ENCODE peak calls at places on chromosome 7, in four cellular contexts. K is H1, R is K562, E is HepG2. X is an unnamed sample.

GRCh38 chr7:100476903-100477870 is 1.8 kb downstream of the TSC22D4 start:
- DNase-seq in K (no peak), R (no peak), E (no peak), X (peak; percentile 35)

GRCh38 chr7:92652536-92652935 is 62.3 kb upstream of the FAM133B start:
- DNase-seq in K (no peak), R (no peak), E (no peak), X (no peak)

GRCh38 chr7:132456418-132456817 is 119.9 kb downstream of the PLXNA4 start:
- DNase-seq in K (no peak), R (peak; percentile 25), E (no peak), X (no peak)

GRCh38 chr7:1741751-1742554 is 71.9 kb downstream of the ELFN1 start:
- DNase-seq in K (no peak), R (peak; percentile 85), E (no peak), X (no peak)

GRCh38 chr7:44103941-44104879 is at the start of gene AEBP1:
- DNase-seq in K (no peak), R (no peak), E (no peak), X (peak; percentile 17)

GRCh38 chr7:72751978-72752377 is 76.0 kb downstream of the TYW1B start:
- DNase-seq in K (peak; percentile 7), R (peak; percentile 39), E (no peak), X (peak; percentile 48)

GRCh38 chr7:1340031-1340430 is 107.4 kb downstream of the UNCX start:
- DNase-seq in K (no peak), R (no peak), E (no peak), X (no peak)

GRCh38 chr7:74023037-74023436 is 4.9 kb upstream of the ELN start:
- DNase-seq in K (no peak), R (peak; percentile 49), E (peak; percentile 15), X (peak; percentile 79)

GRCh38 chr7:11831727-11832495 is at the start of gene THSD7A:
- DNase-seq in K (peak; percentile 10), R (no peak), E (peak; percentile 7), X (peak; percentile 81)

GRCh38 chr7:18037609-18038008 is 10.0 kb upstream of the PRPS1L1 start:
- DNase-seq in K (no peak), R (peak; percentile 8), E (no peak), X (no peak)

GRCh38 chr7:41503438-41503837 is 199.5 kb downstream of the INHBA start:
- DNase-seq in K (no peak), R (no peak), E (no peak), X (no peak)

GRCh38 chr7:110130669-110131068 is 960.3 kb upstream of the LRRN3 start:
- DNase-seq in K (no peak), R (no peak), E (no peak), X (no peak)

GRCh38 chr7:42085531-42085930 is 151.5 kb downstream of the GLI3 start:
- DNase-seq in K (no peak), R (no peak), E (no peak), X (no peak)

GRCh38 chr7:77464589-77464988 is 48.4 kb upstream of the GSAP start:
- DNase-seq in K (no peak), R (no peak), E (no peak), X (no peak)
- H3K4me2 ChIP-seq in K (no peak overlapping the region), R (no peak overlapping the region), E (no peak overlapping the region), X (no peak overlapping the region)

DNA sequence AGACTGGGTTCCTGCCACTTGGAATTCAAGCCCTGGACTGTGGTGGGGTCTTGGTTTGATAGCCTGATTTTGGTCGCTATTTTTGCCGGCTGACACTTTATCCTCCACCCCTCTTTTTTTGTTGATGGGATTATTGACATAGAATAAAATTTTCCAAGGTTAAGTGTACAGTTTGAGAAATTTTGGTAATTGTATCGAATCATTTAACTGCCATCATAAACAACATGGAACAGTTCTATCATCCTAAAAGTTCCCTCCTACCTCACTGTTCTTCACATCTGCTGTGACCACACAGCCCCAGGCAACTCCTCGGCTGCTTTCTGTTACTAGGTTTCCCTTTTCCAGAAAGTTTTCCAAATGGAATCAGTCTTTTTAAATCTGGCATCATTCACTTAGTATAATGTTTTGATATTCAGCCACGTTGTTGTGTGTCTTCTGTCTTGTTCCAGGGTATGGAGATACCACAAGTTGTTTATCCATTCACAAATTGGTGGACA is 50.6 kb upstream of the STEAP1B start:
- DNase-seq in K (no peak), R (no peak), E (no peak), X (no peak)
- TF ChIP-seq EZH2 in K (no peak), R (no peak), E (no peak), X (no peak)

GRCh38 chr7:124459101-124460052 is 306.2 kb downstream of the GPR37 start:
- DNase-seq in K (no peak), R (no peak), E (peak; percentile 21), X (no peak)

GRCh38 chr7:124460053-124460445 is 305.5 kb downstream of the GPR37 start:
- DNase-seq in K (no peak), R (no peak), E (no peak), X (no peak)

GRCh38 chr7:124457841-124458240 is 307.8 kb downstream of the GPR37 start:
- DNase-seq in K (no peak), R (no peak), E (no peak), X (no peak)

GRCh38 chr7:124460555-124460954 is 305.0 kb downstream of the GPR37 start:
- DNase-seq in K (no peak), R (no peak), E (peak; percentile 66), X (no peak)

GRCh38 chr7:124462249-124462648 is 303.3 kb downstream of the GPR37 start:
- DNase-seq in K (no peak), R (no peak), E (no peak), X (no peak)
- TF ChIP-seq JUN in K (no peak), R (no peak), E (no peak), X (no peak)

DNA sequence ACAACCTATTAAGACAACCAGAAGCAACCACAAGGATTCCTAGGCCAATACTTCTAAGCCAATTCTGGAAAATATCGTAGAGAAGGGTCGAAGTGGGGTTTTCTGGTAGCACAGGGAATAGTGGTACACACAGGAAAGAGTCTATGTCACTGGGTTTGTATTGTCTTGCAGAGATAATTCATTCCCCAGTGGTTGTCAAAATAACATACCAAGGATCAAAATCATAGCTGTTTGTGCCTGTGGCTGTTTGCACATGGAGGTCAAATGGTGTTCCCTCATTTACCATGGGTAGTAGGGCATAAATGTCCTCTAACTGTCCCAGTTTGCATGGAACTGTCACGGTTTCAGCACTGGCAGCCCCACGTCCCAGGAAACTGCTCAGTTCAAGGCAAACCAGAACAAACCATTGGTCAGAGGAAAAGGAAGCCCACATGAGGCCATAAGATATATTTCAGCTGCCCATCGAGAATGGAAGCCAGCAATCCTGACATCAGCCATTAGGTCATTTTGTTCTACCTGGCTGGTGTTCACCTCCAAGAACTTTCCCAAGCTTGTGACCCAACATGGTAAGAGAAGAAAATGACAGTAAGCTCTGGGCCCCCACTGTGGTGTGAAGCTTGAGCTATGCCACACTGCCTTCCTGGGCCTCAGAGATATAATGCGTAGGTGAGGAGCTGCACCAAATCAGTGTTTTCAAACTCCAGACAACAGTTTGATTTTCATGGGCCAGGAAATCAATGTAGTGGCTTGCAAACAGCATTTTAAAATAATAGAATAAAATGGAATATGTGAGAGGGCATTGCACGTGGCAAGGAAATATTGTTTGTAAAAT is 53.9 kb upstream of the NFE2L3 start:
- DNase-seq in K (no peak), R (no peak), E (no peak), X (no peak)
- H3K4me2 ChIP-seq in K (no peak overlapping the region), R (no peak overlapping the region), E (peak overlapping the region; percentile 12), X (no peak overlapping the region)